ENCODE peak calls at places on chromosomes 2 and 18, in five cellular contexts. One of them, this sample, is unnamed.

GRCh38 chr18:57208056-57208455 is 61.2 kb downstream of the BOD1L2 start:
- DNase-seq in pancreas: no peak
- DNase-seq in cardiac muscle cell: no peak
- DNase-seq in upper lobe of right lung: no peak
- DNase-seq in sigmoid colon: no peak
- DNase-seq in this sample: no peak

GRCh38 chr2:80086831-80087230 is 217.7 kb downstream of the LRRTM1 start:
- DNase-seq in cardiac muscle cell: peak; percentile 6
- DNase-seq in upper lobe of right lung: no peak
- DNase-seq in sigmoid colon: no peak
- DNase-seq in pancreas: no peak
- DNase-seq in this sample: no peak

GRCh38 chr2:119218478-119219064 is 5.1 kb upstream of the STEAP3 start:
- DNase-seq in sigmoid colon: no peak
- DNase-seq in pancreas: no peak
- DNase-seq in upper lobe of right lung: no peak
- DNase-seq in cardiac muscle cell: peak; percentile 63
- DNase-seq in this sample: no peak

GRCh38 chr2:9998916-9999654 is 44.3 kb upstream of the KLF11 start:
- DNase-seq in cardiac muscle cell: no peak
- DNase-seq in pancreas: peak; percentile 53
- DNase-seq in sigmoid colon: peak; percentile 55
- DNase-seq in upper lobe of right lung: no peak
- DNase-seq in this sample: no peak

GRCh38 chr18:9285604-9286003 is 49.0 kb upstream of the TWSG1 start:
- DNase-seq in pancreas: no peak
- DNase-seq in cardiac muscle cell: no peak
- DNase-seq in sigmoid colon: no peak
- DNase-seq in upper lobe of right lung: no peak
- DNase-seq in this sample: no peak

GRCh38 chr2:3377279-3377611 is 373 bp downstream of the EIPR1 start:
- DNase-seq in pancreas: no peak
- DNase-seq in cardiac muscle cell: no peak
- DNase-seq in sigmoid colon: no peak
- DNase-seq in upper lobe of right lung: no peak
- DNase-seq in this sample: no peak

GRCh38 chr18:43572165-43572564 is 294.9 kb upstream of the SYT4 start:
- DNase-seq in sigmoid colon: no peak
- DNase-seq in cardiac muscle cell: no peak
- DNase-seq in pancreas: no peak
- DNase-seq in upper lobe of right lung: no peak
- DNase-seq in this sample: no peak

GRCh38 chr2:53235836-53236582 is 531.6 kb upstream of the CHAC2 start:
- DNase-seq in cardiac muscle cell: no peak
- DNase-seq in pancreas: no peak
- DNase-seq in upper lobe of right lung: no peak
- DNase-seq in sigmoid colon: no peak
- DNase-seq in this sample: no peak

GRCh38 chr2:628651-629050 is 48.6 kb downstream of the TMEM18 start:
- DNase-seq in pancreas: no peak
- DNase-seq in cardiac muscle cell: no peak
- DNase-seq in sigmoid colon: no peak
- DNase-seq in upper lobe of right lung: no peak
- DNase-seq in this sample: no peak

GRCh38 chr2:235085476-235085875 is 133.7 kb downstream of the SH3BP4 start:
- DNase-seq in sigmoid colon: no peak
- DNase-seq in pancreas: no peak
- DNase-seq in cardiac muscle cell: no peak
- DNase-seq in upper lobe of right lung: no peak
- DNase-seq in this sample: no peak

GRCh38 chr2:162256621-162257020 is 13.4 kb upstream of the FAP start:
- DNase-seq in cardiac muscle cell: no peak
- DNase-seq in pancreas: no peak
- DNase-seq in upper lobe of right lung: no peak
- DNase-seq in sigmoid colon: no peak
- DNase-seq in this sample: no peak

GRCh38 chr2:156892449-156893335 is 364.8 kb upstream of the GALNT5 start:
- DNase-seq in cardiac muscle cell: peak; percentile 60
- DNase-seq in pancreas: no peak
- DNase-seq in sigmoid colon: no peak
- DNase-seq in upper lobe of right lung: no peak
- DNase-seq in this sample: no peak

GRCh38 chr2:101150306-101151140 is 659 bp downstream of the TBC1D8 start:
- DNase-seq in cardiac muscle cell: peak; percentile 56
- DNase-seq in pancreas: peak; percentile 79
- DNase-seq in sigmoid colon: peak; percentile 73
- DNase-seq in upper lobe of right lung: peak; percentile 76
- DNase-seq in this sample: peak; percentile 2
- TF ChIP-seq CTCF in cardiac muscle cell: no peak
- TF ChIP-seq CTCF in pancreas: no peak
- TF ChIP-seq CTCF in sigmoid colon: no peak
- TF ChIP-seq CTCF in upper lobe of right lung: no peak
- TF ChIP-seq CTCF in this sample: no peak

DNA sequence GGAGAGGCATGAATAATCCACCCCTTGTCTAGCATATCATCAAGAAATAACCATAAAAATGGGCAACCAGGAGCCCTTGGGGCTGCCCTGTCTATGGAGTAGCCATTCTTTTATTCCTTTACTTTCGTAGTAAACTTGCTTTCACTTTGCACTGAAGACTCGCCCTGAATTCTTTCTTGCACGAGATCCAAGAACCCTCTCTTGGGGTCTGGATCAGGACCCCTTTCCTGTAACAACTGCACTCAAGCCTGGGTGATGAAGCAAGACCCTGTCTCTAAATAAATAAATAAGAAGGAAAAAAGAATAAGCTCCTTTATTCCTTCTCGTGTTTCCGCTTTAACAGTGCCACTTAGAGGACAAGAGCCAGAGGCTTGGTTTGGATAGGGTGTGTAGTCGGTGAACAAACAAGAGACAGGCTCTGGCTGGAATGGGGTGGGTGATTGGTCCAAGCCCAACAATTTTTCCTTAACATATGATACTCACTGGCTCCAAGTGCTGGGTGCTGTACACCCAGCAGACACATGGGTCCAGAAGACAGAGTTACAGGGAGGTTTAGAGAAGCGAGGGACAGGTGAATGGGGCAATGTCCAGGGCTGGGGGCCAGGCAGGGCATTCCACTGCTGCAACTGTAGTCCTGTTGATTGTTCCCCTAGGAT is 77.6 kb downstream of the NCAPH start:
- DNase-seq in sigmoid colon: no peak
- DNase-seq in cardiac muscle cell: no peak
- DNase-seq in upper lobe of right lung: no peak
- DNase-seq in pancreas: no peak
- DNase-seq in this sample: no peak
- TF ChIP-seq CTCF in sigmoid colon: no peak
- TF ChIP-seq CTCF in cardiac muscle cell: no peak
- TF ChIP-seq CTCF in upper lobe of right lung: no peak
- TF ChIP-seq CTCF in pancreas: no peak
- TF ChIP-seq CTCF in this sample: no peak

DNA sequence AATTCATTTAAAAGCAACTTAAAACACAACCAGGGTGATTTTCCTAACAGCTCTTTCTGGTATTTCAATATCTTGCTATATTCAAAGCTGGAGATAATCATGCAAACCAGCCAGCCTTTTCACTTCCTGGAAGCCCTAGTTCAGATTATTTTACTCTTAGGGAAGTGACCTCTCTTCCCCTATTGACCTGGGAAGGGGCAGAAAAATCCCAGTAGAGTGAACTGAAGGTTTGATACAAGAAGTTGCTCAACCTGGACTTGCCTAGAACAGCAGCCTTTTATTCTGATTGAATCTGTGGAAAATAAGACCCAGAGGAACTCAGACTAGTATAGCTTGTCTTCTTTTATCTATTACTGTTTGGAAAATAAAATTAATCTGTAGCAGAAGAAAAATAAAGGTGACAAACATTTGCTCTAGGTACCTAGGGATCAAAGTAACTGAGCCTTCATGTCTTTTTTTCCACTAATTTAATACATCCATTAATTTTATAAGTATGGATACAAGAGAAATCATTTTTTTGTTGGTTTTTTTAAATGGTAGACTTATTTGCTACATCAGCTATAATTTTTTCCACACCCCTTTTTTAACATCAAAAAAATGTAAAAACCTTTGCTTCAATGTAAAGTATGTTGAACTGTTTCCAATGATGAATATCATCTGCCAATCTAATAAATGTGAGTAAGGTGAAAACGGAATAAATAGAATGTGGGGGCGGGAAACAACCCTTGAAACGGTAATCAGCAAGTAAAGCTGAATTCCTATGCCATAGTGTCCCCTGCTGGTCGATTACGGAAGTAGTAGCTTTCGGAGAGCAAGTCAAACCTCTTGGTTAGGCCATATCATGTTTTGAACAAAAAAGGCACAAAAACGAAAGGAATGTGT is 629.9 kb downstream of the NRXN1 start:
- DNase-seq in sigmoid colon: peak; percentile 50
- DNase-seq in pancreas: no peak
- DNase-seq in upper lobe of right lung: no peak
- DNase-seq in cardiac muscle cell: peak; percentile 75
- DNase-seq in this sample: no peak
- TF ChIP-seq CTCF in sigmoid colon: peak; percentile 83
- TF ChIP-seq CTCF in pancreas: peak; percentile 64
- TF ChIP-seq CTCF in upper lobe of right lung: peak; percentile 78
- TF ChIP-seq CTCF in cardiac muscle cell: peak; percentile 91
- TF ChIP-seq CTCF in this sample: no peak

GRCh38 chr2:39068290-39068689 is 52.6 kb downstream of the SOS1 start:
- DNase-seq in upper lobe of right lung: no peak
- DNase-seq in cardiac muscle cell: no peak
- DNase-seq in sigmoid colon: no peak
- DNase-seq in pancreas: no peak
- DNase-seq in this sample: no peak

GRCh38 chr2:39069890-39070289 is 51.0 kb downstream of the SOS1 start:
- DNase-seq in cardiac muscle cell: no peak
- DNase-seq in pancreas: no peak
- DNase-seq in sigmoid colon: no peak
- DNase-seq in upper lobe of right lung: no peak
- DNase-seq in this sample: no peak

GRCh38 chr2:39065616-39066015 is 55.2 kb downstream of the SOS1 start:
- DNase-seq in sigmoid colon: no peak
- DNase-seq in cardiac muscle cell: no peak
- DNase-seq in pancreas: no peak
- DNase-seq in upper lobe of right lung: no peak
- DNase-seq in this sample: no peak

DNA sequence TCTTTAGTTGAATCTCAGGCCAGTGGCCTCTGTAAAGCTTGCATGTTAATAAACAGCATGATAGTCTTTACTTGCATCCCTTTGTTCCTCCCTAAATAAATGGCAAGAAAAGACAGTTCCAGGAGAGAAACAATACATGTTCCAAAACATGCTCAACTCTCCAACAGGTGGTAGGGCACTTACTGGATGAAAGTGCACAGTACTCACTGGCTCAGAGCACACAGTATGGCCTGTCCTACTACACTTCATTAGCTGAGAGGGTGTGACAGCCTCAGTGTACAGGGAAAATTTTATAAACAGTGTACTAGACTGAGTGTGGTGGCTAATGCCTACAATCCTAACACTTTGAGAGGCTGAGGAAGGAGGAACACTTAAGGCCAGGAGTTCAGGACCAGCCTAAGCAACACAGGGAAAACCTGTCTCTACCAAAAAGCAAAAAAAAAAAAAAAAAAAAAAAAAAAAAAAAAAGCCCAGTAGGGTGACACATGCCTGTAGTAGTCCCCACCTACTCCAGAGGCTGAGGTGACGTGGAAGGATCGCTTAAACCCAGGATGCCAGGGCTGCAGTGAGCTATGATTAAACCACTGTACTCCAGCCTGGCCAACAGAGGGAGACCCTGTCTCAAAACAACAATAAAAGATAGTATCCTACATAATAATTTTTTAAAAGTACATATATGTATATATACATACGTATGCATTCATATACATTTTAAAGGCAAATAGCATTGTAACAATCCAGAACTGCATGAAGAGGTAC is 51.9 kb downstream of the SOS1 start:
- DNase-seq in cardiac muscle cell: peak; percentile 1
- DNase-seq in pancreas: no peak
- DNase-seq in upper lobe of right lung: no peak
- DNase-seq in sigmoid colon: no peak
- DNase-seq in this sample: no peak
- TF ChIP-seq CTCF in cardiac muscle cell: peak; percentile 8
- TF ChIP-seq CTCF in pancreas: no peak
- TF ChIP-seq CTCF in upper lobe of right lung: no peak
- TF ChIP-seq CTCF in sigmoid colon: no peak
- TF ChIP-seq CTCF in this sample: no peak

GRCh38 chr2:200963129-200963917 is at the start of gene ORC2:
- DNase-seq in cardiac muscle cell: peak; percentile 96
- DNase-seq in upper lobe of right lung: peak; percentile 96
- DNase-seq in sigmoid colon: peak; percentile 97
- DNase-seq in pancreas: peak; percentile 96
- DNase-seq in this sample: peak; percentile 92
- TF ChIP-seq CTCF in cardiac muscle cell: peak; percentile 53
- TF ChIP-seq CTCF in upper lobe of right lung: peak; percentile 57
- TF ChIP-seq CTCF in sigmoid colon: peak; percentile 61
- TF ChIP-seq CTCF in pancreas: peak; percentile 44
- TF ChIP-seq CTCF in this sample: peak; percentile 74

This sample was measured in CD4-positive, alpha-beta T cell.